ENCODE peak calls at places on chromosomes 13 and 19, in ten cellular contexts. I is MV-4-11; Y is central memory CD8-positive, alpha-beta T cell; A is stimulated activated CD8-positive, alpha-beta memory T cell treated with anti-CD3 and anti-CD28 coated beads, Interleukin-2, amount 100 ng/mL, for 48 hours; V is heart left ventricle; W is EH; J is transverse colon; R is PC-3; T is ELF-1; X is esophagus muscularis mucosa. O is an unnamed sample.
A peak's percentile ranks its signal among the peaks of the same experiment; 100 is the strongest.

GRCh38 chr13:44132710-44133109 is 240.9 kb upstream of the SERP2 start:
- DNase-seq in I (peak; percentile 74), Y (no peak), A (no peak), V (peak; percentile 88), W (peak; percentile 65), J (peak; percentile 21), R (peak; percentile 53), T (no peak), X (no peak), O (peak; percentile 70)

GRCh38 chr19:32652893-32653625 is 21.9 kb downstream of the ANKRD27 start:
- DNase-seq in I (no peak), Y (no peak), A (no peak), V (peak; percentile 91), W (peak; percentile 53), J (peak; percentile 66), R (no peak), T (peak; percentile 66), X (no peak), O (peak; percentile 77)

GRCh38 chr19:47095707-47096704 is 17.6 kb downstream of the ZC3H4 start:
- DNase-seq in I (peak; percentile 93), Y (no peak), A (no peak), V (peak; percentile 85), W (peak; percentile 54), J (peak; percentile 96), R (peak; percentile 94), T (no peak), X (no peak), O (no peak)

GRCh38 chr13:100214886-100215285 is 126.0 kb downstream of the PCCA start:
- DNase-seq in I (no peak), Y (no peak), A (no peak), V (no peak), W (peak; percentile 93), J (no peak), R (peak; percentile 35), T (no peak), X (no peak), O (peak; percentile 84)

GRCh38 chr19:48724796-48725753 is 5.5 kb upstream of the MAMSTR start:
- DNase-seq in I (peak; percentile 97), Y (no peak), A (no peak), V (peak; percentile 75), W (peak; percentile 94), J (peak; percentile 39), R (peak; percentile 50), T (peak; percentile 62), X (no peak), O (peak; percentile 99)

GRCh38 chr19:42254083-42254849 is 662 bp downstream of the ERF start:
- DNase-seq in I (peak; percentile 75), Y (peak; percentile 58), A (peak; percentile 57), V (peak; percentile 84), W (peak; percentile 62), J (peak; percentile 84), R (peak; percentile 48), T (peak; percentile 80), X (peak; percentile 96), O (peak; percentile 57)

GRCh38 chr13:76852991-76853390 is 33.2 kb downstream of the KCTD12 start:
- DNase-seq in I (no peak), Y (no peak), A (no peak), V (no peak), W (peak; percentile 52), J (no peak), R (peak; percentile 82), T (no peak), X (no peak), O (peak; percentile 74)

GRCh38 chr13:99709134-99709533 is 207.9 kb downstream of the TM9SF2 start:
- DNase-seq in I (no peak), Y (no peak), A (no peak), V (no peak), W (no peak), J (no peak), R (no peak), T (no peak), X (no peak), O (no peak)

GRCh38 chr19:45323671-45324081 is 1.0 kb upstream of the CKM start:
- DNase-seq in I (no peak), Y (no peak), A (no peak), V (peak; percentile 92), W (peak; percentile 19), J (peak; percentile 14), R (no peak), T (no peak), X (no peak), O (no peak)

GRCh38 chr13:25468330-25469178 is 96.8 kb downstream of the ATP8A2 start:
- DNase-seq in I (no peak), Y (no peak), A (peak; percentile 3), V (no peak), W (peak; percentile 15), J (no peak), R (no peak), T (peak; percentile 68), X (no peak), O (no peak)